ENCODE peak calls at places on chromosomes 4 and X, in eight cellular contexts. One of them, this sample, is unnamed.

GRCh38 chr4:171553961-171554360 is 259.2 kb upstream of the GALNTL6 start:
- DNase-seq in BJ: no peak
- DNase-seq in cardiac fibroblast: no peak
- DNase-seq in WERI-Rb-1: no peak
- DNase-seq in AG09319: no peak
- DNase-seq in A673: no peak
- DNase-seq in transverse colon: no peak
- DNase-seq in progenitor cell of endocrine pancreas: no peak
- DNase-seq in this sample: no peak

GRCh38 chrX:71919436-71919835 is 8.8 kb downstream of the NHSL2 start:
- DNase-seq in BJ: no peak
- DNase-seq in cardiac fibroblast: no peak
- DNase-seq in WERI-Rb-1: no peak
- DNase-seq in AG09319: no peak
- DNase-seq in A673: no peak
- DNase-seq in transverse colon: no peak
- DNase-seq in progenitor cell of endocrine pancreas: no peak
- DNase-seq in this sample: no peak

GRCh38 chr4:75512336-75513211 is 1.6 kb downstream of the RCHY1 start:
- DNase-seq in BJ: no peak
- DNase-seq in cardiac fibroblast: peak; percentile 39
- DNase-seq in WERI-Rb-1: no peak
- DNase-seq in AG09319: no peak
- DNase-seq in A673: no peak
- DNase-seq in transverse colon: no peak
- DNase-seq in progenitor cell of endocrine pancreas: no peak
- DNase-seq in this sample: peak; percentile 26

GRCh38 chr4:75843596-75843995 is 58.7 kb downstream of the PPEF2 start:
- DNase-seq in BJ: no peak
- DNase-seq in cardiac fibroblast: no peak
- DNase-seq in WERI-Rb-1: no peak
- DNase-seq in AG09319: no peak
- DNase-seq in A673: no peak
- DNase-seq in transverse colon: no peak
- DNase-seq in progenitor cell of endocrine pancreas: no peak
- DNase-seq in this sample: no peak

GRCh38 chrX:103554687-103555417 is 30.5 kb upstream of the TCEAL4 start:
- DNase-seq in BJ: no peak
- DNase-seq in cardiac fibroblast: no peak
- DNase-seq in WERI-Rb-1: peak; percentile 26
- DNase-seq in AG09319: no peak
- DNase-seq in A673: no peak
- DNase-seq in transverse colon: peak; percentile 24
- DNase-seq in progenitor cell of endocrine pancreas: peak; percentile 27
- DNase-seq in this sample: peak; percentile 56

GRCh38 chrX:69150294-69150960 is 14.8 kb downstream of the PJA1 start:
- DNase-seq in BJ: no peak
- DNase-seq in cardiac fibroblast: no peak
- DNase-seq in WERI-Rb-1: no peak
- DNase-seq in AG09319: no peak
- DNase-seq in A673: no peak
- DNase-seq in transverse colon: no peak
- DNase-seq in progenitor cell of endocrine pancreas: no peak
- DNase-seq in this sample: peak; percentile 92

GRCh38 chrX:56783450-56783831 is 54.4 kb downstream of the NBDY start:
- DNase-seq in BJ: no peak
- DNase-seq in cardiac fibroblast: no peak
- DNase-seq in WERI-Rb-1: peak; percentile 74
- DNase-seq in AG09319: peak; percentile 60
- DNase-seq in A673: peak; percentile 80
- DNase-seq in transverse colon: peak; percentile 87
- DNase-seq in progenitor cell of endocrine pancreas: no peak
- DNase-seq in this sample: no peak

GRCh38 chrX:123818243-123818642 is 41.6 kb upstream of the XIAP start:
- DNase-seq in BJ: no peak
- DNase-seq in cardiac fibroblast: no peak
- DNase-seq in WERI-Rb-1: no peak
- DNase-seq in AG09319: no peak
- DNase-seq in A673: no peak
- DNase-seq in transverse colon: no peak
- DNase-seq in progenitor cell of endocrine pancreas: no peak
- DNase-seq in this sample: peak; percentile 97

GRCh38 chrX:120213438-120214265 is 37.0 kb upstream of the ZBTB33 start:
- DNase-seq in BJ: peak; percentile 0
- DNase-seq in cardiac fibroblast: peak; percentile 67
- DNase-seq in WERI-Rb-1: peak; percentile 66
- DNase-seq in AG09319: peak; percentile 19
- DNase-seq in A673: peak; percentile 76
- DNase-seq in transverse colon: peak; percentile 63
- DNase-seq in progenitor cell of endocrine pancreas: peak; percentile 38
- DNase-seq in this sample: peak; percentile 60

GRCh38 chrX:119990409-119990994 is 47.0 kb upstream of the NKAP start:
- DNase-seq in BJ: no peak
- DNase-seq in cardiac fibroblast: no peak
- DNase-seq in WERI-Rb-1: peak; percentile 33
- DNase-seq in AG09319: no peak
- DNase-seq in A673: no peak
- DNase-seq in transverse colon: no peak
- DNase-seq in progenitor cell of endocrine pancreas: no peak
- DNase-seq in this sample: no peak

GRCh38 chrX:40402771-40403533 is 177.8 kb upstream of the ATP6AP2 start:
- DNase-seq in BJ: no peak
- DNase-seq in cardiac fibroblast: peak; percentile 28
- DNase-seq in WERI-Rb-1: peak; percentile 26
- DNase-seq in AG09319: peak; percentile 4
- DNase-seq in A673: peak; percentile 7
- DNase-seq in transverse colon: peak; percentile 21
- DNase-seq in progenitor cell of endocrine pancreas: no peak
- DNase-seq in this sample: peak; percentile 47

GRCh38 chrX:132505116-132505515 is 16.3 kb upstream of the MBNL3 start:
- DNase-seq in BJ: no peak
- DNase-seq in cardiac fibroblast: peak; percentile 66
- DNase-seq in WERI-Rb-1: no peak
- DNase-seq in AG09319: no peak
- DNase-seq in A673: no peak
- DNase-seq in transverse colon: peak; percentile 16
- DNase-seq in progenitor cell of endocrine pancreas: no peak
- DNase-seq in this sample: no peak
- TF ChIP-seq CTCF in BJ: no peak
- TF ChIP-seq CTCF in cardiac fibroblast: no peak
- TF ChIP-seq CTCF in WERI-Rb-1: no peak
- TF ChIP-seq CTCF in AG09319: peak; percentile 5
- TF ChIP-seq CTCF in A673: peak; percentile 11
- TF ChIP-seq CTCF in transverse colon: no peak
- TF ChIP-seq CTCF in progenitor cell of endocrine pancreas: no peak
- TF ChIP-seq CTCF in this sample: no peak

GRCh38 chr4:19722404-19722803 is 529.3 kb upstream of the SLIT2 start:
- DNase-seq in BJ: no peak
- DNase-seq in cardiac fibroblast: no peak
- DNase-seq in WERI-Rb-1: no peak
- DNase-seq in AG09319: no peak
- DNase-seq in A673: no peak
- DNase-seq in transverse colon: no peak
- DNase-seq in progenitor cell of endocrine pancreas: no peak
- DNase-seq in this sample: no peak

GRCh38 chr4:19729873-19730735 is 521.6 kb upstream of the SLIT2 start:
- DNase-seq in BJ: no peak
- DNase-seq in cardiac fibroblast: peak; percentile 48
- DNase-seq in WERI-Rb-1: no peak
- DNase-seq in AG09319: no peak
- DNase-seq in A673: peak; percentile 24
- DNase-seq in transverse colon: no peak
- DNase-seq in progenitor cell of endocrine pancreas: no peak
- DNase-seq in this sample: no peak

GRCh38 chr4:19728773-19729172 is 522.9 kb upstream of the SLIT2 start:
- DNase-seq in BJ: no peak
- DNase-seq in cardiac fibroblast: no peak
- DNase-seq in WERI-Rb-1: no peak
- DNase-seq in AG09319: no peak
- DNase-seq in A673: no peak
- DNase-seq in transverse colon: no peak
- DNase-seq in progenitor cell of endocrine pancreas: no peak
- DNase-seq in this sample: no peak

GRCh38 chr4:19725130-19725529 is 526.6 kb upstream of the SLIT2 start:
- DNase-seq in BJ: no peak
- DNase-seq in cardiac fibroblast: peak; percentile 35
- DNase-seq in WERI-Rb-1: no peak
- DNase-seq in AG09319: no peak
- DNase-seq in A673: no peak
- DNase-seq in transverse colon: no peak
- DNase-seq in progenitor cell of endocrine pancreas: no peak
- DNase-seq in this sample: no peak

DNA sequence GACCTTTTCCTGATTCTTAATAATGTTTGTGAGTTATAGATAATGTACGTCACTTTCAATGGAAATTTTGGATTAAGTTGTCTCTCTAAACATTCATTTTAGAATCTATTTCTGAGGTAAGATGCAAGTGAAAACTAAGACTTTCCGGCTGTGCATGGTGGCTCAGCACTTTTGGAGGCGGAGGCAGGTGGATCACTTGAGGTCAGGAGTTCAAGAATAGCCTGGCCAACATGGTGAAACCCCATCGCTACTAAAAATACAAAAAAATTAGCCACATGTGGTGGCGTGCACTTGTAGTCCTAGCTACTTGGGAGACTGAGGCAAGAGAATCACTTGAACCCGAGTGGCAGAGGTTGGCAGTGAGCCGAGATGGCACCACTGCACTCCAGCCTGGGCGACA is 524.6 kb upstream of the SLIT2 start:
- DNase-seq in BJ: no peak
- DNase-seq in cardiac fibroblast: no peak
- DNase-seq in WERI-Rb-1: no peak
- DNase-seq in AG09319: no peak
- DNase-seq in A673: no peak
- DNase-seq in transverse colon: no peak
- DNase-seq in progenitor cell of endocrine pancreas: no peak
- DNase-seq in this sample: no peak
- TF ChIP-seq CTCF in BJ: no peak
- TF ChIP-seq CTCF in cardiac fibroblast: no peak
- TF ChIP-seq CTCF in WERI-Rb-1: no peak
- TF ChIP-seq CTCF in AG09319: no peak
- TF ChIP-seq CTCF in A673: no peak
- TF ChIP-seq CTCF in transverse colon: no peak
- TF ChIP-seq CTCF in progenitor cell of endocrine pancreas: no peak
- TF ChIP-seq CTCF in this sample: no peak

GRCh38 chr4:167052631-167053085 is 181.6 kb downstream of the SPOCK3 start:
- DNase-seq in BJ: no peak
- DNase-seq in cardiac fibroblast: no peak
- DNase-seq in WERI-Rb-1: no peak
- DNase-seq in AG09319: no peak
- DNase-seq in A673: peak; percentile 3
- DNase-seq in transverse colon: no peak
- DNase-seq in progenitor cell of endocrine pancreas: no peak
- DNase-seq in this sample: no peak
- TF ChIP-seq CTCF in BJ: no peak
- TF ChIP-seq CTCF in cardiac fibroblast: no peak
- TF ChIP-seq CTCF in WERI-Rb-1: no peak
- TF ChIP-seq CTCF in AG09319: no peak
- TF ChIP-seq CTCF in A673: no peak
- TF ChIP-seq CTCF in transverse colon: no peak
- TF ChIP-seq CTCF in progenitor cell of endocrine pancreas: no peak
- TF ChIP-seq CTCF in this sample: no peak

GRCh38 chr4:62512271-62512670 is 1312.1 kb downstream of the ADGRL3 start:
- DNase-seq in BJ: no peak
- DNase-seq in cardiac fibroblast: no peak
- DNase-seq in WERI-Rb-1: no peak
- DNase-seq in AG09319: no peak
- DNase-seq in A673: no peak
- DNase-seq in transverse colon: no peak
- DNase-seq in progenitor cell of endocrine pancreas: no peak
- DNase-seq in this sample: no peak
- TF ChIP-seq CTCF in BJ: no peak
- TF ChIP-seq CTCF in cardiac fibroblast: no peak
- TF ChIP-seq CTCF in WERI-Rb-1: no peak
- TF ChIP-seq CTCF in AG09319: no peak
- TF ChIP-seq CTCF in A673: no peak
- TF ChIP-seq CTCF in transverse colon: no peak
- TF ChIP-seq CTCF in progenitor cell of endocrine pancreas: no peak
- TF ChIP-seq CTCF in this sample: no peak

GRCh38 chrX:107777536-107777832 is at the start of gene NCBP2L:
- DNase-seq in BJ: no peak
- DNase-seq in cardiac fibroblast: no peak
- DNase-seq in WERI-Rb-1: no peak
- DNase-seq in AG09319: no peak
- DNase-seq in A673: no peak
- DNase-seq in transverse colon: no peak
- DNase-seq in progenitor cell of endocrine pancreas: no peak
- DNase-seq in this sample: no peak
- TF ChIP-seq CTCF in BJ: no peak
- TF ChIP-seq CTCF in cardiac fibroblast: no peak
- TF ChIP-seq CTCF in WERI-Rb-1: no peak
- TF ChIP-seq CTCF in AG09319: no peak
- TF ChIP-seq CTCF in A673: no peak
- TF ChIP-seq CTCF in transverse colon: no peak
- TF ChIP-seq CTCF in progenitor cell of endocrine pancreas: no peak
- TF ChIP-seq CTCF in this sample: no peak

GRCh38 chr4:184099541-184099966 is 118.1 kb downstream of the ENPP6 start:
- DNase-seq in BJ: no peak
- DNase-seq in cardiac fibroblast: no peak
- DNase-seq in WERI-Rb-1: peak; percentile 56
- DNase-seq in AG09319: no peak
- DNase-seq in A673: no peak
- DNase-seq in transverse colon: no peak
- DNase-seq in progenitor cell of endocrine pancreas: no peak
- DNase-seq in this sample: no peak
- TF ChIP-seq CTCF in BJ: no peak
- TF ChIP-seq CTCF in cardiac fibroblast: no peak
- TF ChIP-seq CTCF in WERI-Rb-1: no peak
- TF ChIP-seq CTCF in AG09319: no peak
- TF ChIP-seq CTCF in A673: no peak
- TF ChIP-seq CTCF in transverse colon: no peak
- TF ChIP-seq CTCF in progenitor cell of endocrine pancreas: no peak
- TF ChIP-seq CTCF in this sample: no peak